ENCODE peak calls at places on chromosomes 2 and 18, in six cellular contexts. Q is K562, G is A549, U is GM12878, P is SK-N-SH, C is H1. R is an unnamed sample.

GRCh38 chr2:119364798-119365197 is 1.8 kb downstream of the C2orf76 start:
- DNase-seq in U (no peak), C (no peak), P (no peak), G (no peak), Q (no peak), R (no peak)

GRCh38 chr2:128783193-128783671 is 464.6 kb upstream of the HS6ST1 start:
- DNase-seq in U (no peak), Q (no peak), G (no peak), C (no peak), P (no peak), R (no peak)

GRCh38 chr2:27236626-27237025 is 19.5 kb downstream of the CAD start:
- DNase-seq in U (no peak), P (no peak), Q (no peak), G (no peak), C (no peak), R (no peak)

GRCh38 chr2:208392300-208392699 is 14.3 kb upstream of the PTH2R start:
- DNase-seq in U (no peak), Q (peak; percentile 7), G (no peak), P (no peak), C (no peak), R (no peak)

GRCh38 chr2:158756976-158757375 is 38.1 kb upstream of the DAPL1 start:
- DNase-seq in Q (no peak), C (no peak), P (no peak), G (no peak), U (no peak), R (peak; percentile 61)

GRCh38 chr2:237600205-237600846 is 9.8 kb upstream of the RAB17 start:
- DNase-seq in P (peak; percentile 49), C (no peak), U (no peak), Q (no peak), G (no peak), R (peak; percentile 71)

GRCh38 chr18:9283789-9284188 is 50.8 kb upstream of the TWSG1 start:
- DNase-seq in G (no peak), Q (no peak), U (no peak), P (no peak), C (no peak), R (peak; percentile 42)

GRCh38 chr2:199914372-199914958 is 3.4 kb downstream of the C2orf69 start:
- DNase-seq in U (no peak), P (no peak), C (no peak), Q (no peak), G (no peak), R (no peak)

DNA sequence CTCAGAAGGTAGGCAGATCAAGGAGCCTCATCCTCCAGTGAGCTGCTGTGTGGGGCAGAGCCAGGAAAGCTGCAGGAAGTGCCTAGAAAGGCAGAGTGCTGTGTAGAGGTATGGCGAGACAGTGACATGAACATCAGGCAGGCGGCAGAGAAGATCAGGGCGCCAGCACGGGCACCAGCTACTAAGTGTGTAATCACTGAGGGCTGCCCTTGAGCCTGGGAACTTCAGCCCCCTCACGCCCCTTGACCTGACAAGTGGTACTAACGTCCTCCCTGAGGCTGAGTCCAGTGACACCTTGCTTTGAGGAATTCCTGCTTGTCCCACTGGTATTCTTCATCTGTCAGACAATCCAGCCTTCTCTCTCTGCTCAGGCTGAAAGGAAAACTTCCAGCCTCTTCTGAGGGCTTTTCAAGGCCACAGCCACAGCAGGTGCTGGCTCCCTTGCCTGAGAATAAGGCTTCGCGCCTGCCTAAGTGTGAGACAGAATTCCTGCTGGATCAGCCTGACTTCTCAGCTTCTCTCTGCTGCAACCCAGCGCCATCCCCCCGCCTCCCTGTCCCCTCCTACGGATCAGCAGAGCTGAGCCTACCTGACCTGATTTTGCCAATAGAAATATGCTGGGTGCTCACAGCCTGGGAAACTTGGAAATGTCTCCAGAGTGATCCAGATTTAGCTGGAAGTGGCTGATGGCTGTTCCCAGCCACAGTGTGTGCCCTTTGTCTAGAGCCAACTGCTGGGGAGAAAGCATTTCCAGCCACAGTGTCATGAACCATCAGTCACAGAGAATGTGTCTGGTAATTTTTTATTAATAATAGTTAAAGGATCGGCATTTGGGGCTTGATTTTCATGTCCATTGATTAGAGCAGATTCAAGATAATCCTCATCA is 148.0 kb downstream of the SMAD7 start:
- DNase-seq in Q (no peak), G (no peak), U (no peak), P (no peak), C (no peak), R (no peak)
- H3K27ac ChIP-seq in Q (no peak overlapping the region), G (no peak overlapping the region), U (peak overlapping the region; percentile 92), P (no peak overlapping the region), C (no peak overlapping the region), R (no peak overlapping the region)

DNA sequence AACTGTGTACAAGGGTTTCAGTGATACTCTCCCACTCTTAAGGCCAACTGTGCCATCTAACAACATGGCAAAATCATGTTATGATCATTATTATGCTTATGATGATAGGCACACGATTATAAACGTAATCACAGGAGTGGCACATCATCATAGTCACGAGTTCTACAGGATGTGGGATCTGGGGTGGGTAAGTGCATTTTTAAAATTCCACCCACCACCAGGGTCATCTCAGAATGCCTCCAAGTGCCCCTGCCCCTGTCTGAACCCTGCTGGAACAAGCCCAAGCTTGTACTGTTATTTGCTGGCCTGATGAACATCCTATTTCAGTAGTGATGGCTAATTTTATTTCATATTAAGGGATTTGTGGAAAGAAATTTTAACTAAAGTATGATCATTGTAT is 117.8 kb downstream of the PTPRM start:
- DNase-seq in P (no peak), C (no peak), U (no peak), G (no peak), Q (no peak), R (no peak)
- TF ChIP-seq USF2 in P (no peak), C (no peak), U (no peak), G (no peak), Q (no peak), R (no peak)

DNA sequence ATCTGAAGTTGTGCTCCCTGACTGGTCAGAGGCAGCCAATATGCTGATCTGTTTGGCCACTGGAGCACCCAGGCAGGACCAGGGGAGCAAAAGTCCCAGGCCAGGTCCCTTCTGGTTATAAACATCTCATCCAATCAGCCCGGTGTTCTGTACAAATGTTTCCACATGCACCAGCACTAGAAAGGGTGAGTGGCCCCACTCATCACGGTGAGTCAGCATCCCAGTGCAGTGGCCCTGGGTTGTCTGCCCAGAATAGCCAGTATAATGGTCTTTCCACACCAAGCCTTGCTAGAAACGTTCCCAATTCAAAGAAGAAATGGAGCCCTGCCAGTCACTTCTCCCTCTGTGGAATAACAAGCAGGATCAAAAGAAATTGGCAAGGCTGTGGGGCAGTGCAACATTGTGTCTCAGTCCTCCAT is 175.0 kb downstream of the SEPTIN10 start:
- DNase-seq in Q (no peak), G (no peak), C (no peak), P (peak; percentile 7), U (no peak), R (peak; percentile 86)
- H3K27ac ChIP-seq in Q (no peak overlapping the region), G (peak overlapping the region; percentile 4), C (no peak overlapping the region), P (no peak overlapping the region), U (no peak overlapping the region), R (no peak overlapping the region)

DNA sequence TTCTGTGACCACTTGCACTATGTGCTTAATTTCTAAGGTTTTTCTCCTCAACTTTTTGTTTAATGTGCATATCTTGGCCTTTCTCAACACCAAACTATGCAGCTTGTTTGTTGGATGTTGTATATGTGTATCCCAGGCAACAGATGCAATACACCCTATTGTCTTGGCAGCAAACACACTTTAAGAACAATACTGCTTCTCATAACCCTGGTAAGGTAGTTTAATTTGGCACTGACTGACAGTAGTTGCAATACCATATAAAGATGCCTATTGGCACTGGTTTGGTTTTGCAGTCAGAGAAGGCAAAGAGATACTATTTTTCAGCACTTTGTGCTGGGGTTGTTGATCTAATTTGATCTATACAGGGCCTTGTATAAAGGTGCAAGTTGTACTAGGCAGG is 360.7 kb upstream of the CWC22 start:
- DNase-seq in C (no peak), P (no peak), Q (no peak), G (no peak), U (no peak), R (peak; percentile 28)
- TF ChIP-seq USF2 in C (no peak), P (no peak), Q (no peak), G (no peak), U (no peak), R (no peak)

GRCh38 chr2:25938345-25938744 is 44.0 kb downstream of the KIF3C start:
- DNase-seq in G (no peak), Q (no peak), U (no peak), C (no peak), P (peak; percentile 17), R (no peak)

GRCh38 chr2:25936889-25937545 is 45.3 kb downstream of the KIF3C start:
- DNase-seq in C (no peak), G (no peak), U (no peak), Q (no peak), P (peak; percentile 56), R (no peak)

GRCh38 chr2:25941042-25941441 is 41.3 kb downstream of the KIF3C start:
- DNase-seq in C (no peak), G (no peak), U (no peak), Q (no peak), P (no peak), R (no peak)

GRCh38 chr2:25933622-25934021 is 48.7 kb downstream of the KIF3C start:
- DNase-seq in P (no peak), C (no peak), U (no peak), Q (no peak), G (no peak), R (no peak)

GRCh38 chr2:25939257-25939668 is 43.0 kb downstream of the KIF3C start:
- DNase-seq in Q (no peak), P (no peak), G (no peak), U (no peak), C (no peak), R (no peak)
- H3K27ac ChIP-seq in Q (no peak overlapping the region), P (no peak overlapping the region), G (no peak overlapping the region), U (no peak overlapping the region), C (no peak overlapping the region), R (no peak overlapping the region)

R was measured in IMR-90.